ENCODE peak calls at places on chromosomes 3 and 15, in eight cellular contexts. P, Y, J, M, E, W, L and Q are unnamed samples.

GRCh38 chr3:49255686-49256085 is 21.3 kb downstream of the C3orf62 start:
- DNase-seq in P (no peak), Y (no peak), J (no peak), M (no peak), E (no peak), W (no peak), L (no peak), Q (no peak)

GRCh38 chr3:197454014-197454413 is 101.8 kb downstream of the BDH1 start:
- DNase-seq in P (peak; percentile 9), Y (no peak), J (no peak), M (no peak), E (no peak), W (peak; percentile 45), L (no peak), Q (no peak)

GRCh38 chr3:123333401-123333800 is 115.5 kb downstream of the ADCY5 start:
- DNase-seq in P (no peak), Y (no peak), J (no peak), M (no peak), E (no peak), W (no peak), L (no peak), Q (no peak)

GRCh38 chr3:192917258-192917507 is 473 bp downstream of the MB21D2 start:
- DNase-seq in P (no peak), Y (no peak), J (no peak), M (no peak), E (no peak), W (no peak), L (no peak), Q (no peak)

GRCh38 chr3:175274056-175274455 is 414.9 kb downstream of the NAALADL2 start:
- DNase-seq in P (peak; percentile 25), Y (no peak), J (no peak), M (no peak), E (no peak), W (no peak), L (no peak), Q (no peak)

GRCh38 chr3:50190921-50191660 is at the start of gene GNAT1:
- DNase-seq in P (no peak), Y (no peak), J (no peak), M (no peak), E (no peak), W (no peak), L (no peak), Q (no peak)

GRCh38 chr3:177751770-177752169 is 554.5 kb upstream of the TBL1XR1 start:
- DNase-seq in P (peak; percentile 72), Y (no peak), J (no peak), M (no peak), E (no peak), W (no peak), L (no peak), Q (no peak)

GRCh38 chr3:62084558-62084957 is 288.8 kb downstream of the FEZF2 start:
- DNase-seq in P (no peak), Y (no peak), J (no peak), M (no peak), E (peak; percentile 5), W (no peak), L (no peak), Q (no peak)

GRCh38 chr15:57563416-57563815 is 28.3 kb upstream of the MYZAP start:
- DNase-seq in P (no peak), Y (no peak), J (no peak), M (no peak), E (no peak), W (no peak), L (no peak), Q (no peak)

GRCh38 chr15:81160312-81161214 is 26.5 kb downstream of the CFAP161 start:
- DNase-seq in P (peak; percentile 70), Y (peak; percentile 78), J (no peak), M (no peak), E (peak; percentile 84), W (peak; percentile 95), L (no peak), Q (no peak)

GRCh38 chr3:25747033-25747432 is 36.2 kb downstream of the NGLY1 start:
- DNase-seq in P (no peak), Y (peak; percentile 38), J (no peak), M (no peak), E (no peak), W (peak; percentile 48), L (no peak), Q (no peak)